ENCODE peak calls at places on chromosomes 16 and 17, in five cellular contexts. L is Right ventricle myocardium superior; Y is stimulated activated naive CD8-positive, alpha-beta T cell treated with anti-CD3 and anti-CD28 coated beads, Interleukin-15, amount 100 ng/mL, for 72 hours; N is upper lobe of left lung; X is left cardiac atrium. B is an unnamed sample.

GRCh38 chr16:83100679-83101078 is 473.9 kb downstream of the CDH13 start:
- ATAC-seq in L (no peak), Y (peak; percentile 95), N (no peak), X (no peak), B (no peak)

GRCh38 chr17:83187782-83188311 is 108.4 kb downstream of the METRNL start:
- ATAC-seq in L (no peak), Y (peak; percentile 60), N (no peak), X (no peak), B (no peak)

GRCh38 chr17:21419299-21420239 is 43.4 kb downstream of the KCNJ12 start:
- ATAC-seq in L (no peak), Y (peak; percentile 82), N (no peak), X (peak; percentile 3), B (no peak)

GRCh38 chr16:79018952-79019506 is 581.5 kb downstream of the MAF start:
- ATAC-seq in L (no peak), Y (no peak), N (no peak), X (no peak), B (no peak)

GRCh38 chr17:2192367-2193028 is 111.1 kb downstream of the SMG6 start:
- ATAC-seq in L (peak; percentile 16), Y (peak; percentile 96), N (peak; percentile 59), X (peak; percentile 72), B (peak; percentile 45)

GRCh38 chr16:25031132-25031440 is 15.9 kb upstream of the ARHGAP17 start:
- ATAC-seq in L (no peak), Y (no peak), N (no peak), X (no peak), B (no peak)

GRCh38 chr16:12815361-12815760 is 11.7 kb upstream of the CPPED1 start:
- ATAC-seq in L (peak; percentile 56), Y (no peak), N (no peak), X (no peak), B (no peak)

GRCh38 chr17:50681260-50682200 is 26.2 kb downstream of the ANKRD40 start:
- ATAC-seq in L (peak; percentile 80), Y (no peak), N (peak; percentile 72), X (peak; percentile 75), B (peak; percentile 58)

GRCh38 chr16:30874244-30874820 is 19.5 kb downstream of the BCL7C start:
- ATAC-seq in L (no peak), Y (no peak), N (no peak), X (no peak), B (no peak)

GRCh38 chr16:15829460-15829859 is 27.4 kb downstream of the MYH11 start:
- ATAC-seq in L (peak; percentile 75), Y (no peak), N (peak; percentile 77), X (peak; percentile 85), B (peak; percentile 90)

GRCh38 chr17:46971647-46972300 is 7.3 kb downstream of the RPRML start:
- ATAC-seq in L (no peak), Y (no peak), N (no peak), X (no peak), B (no peak)

GRCh38 chr16:117381-118365 is 20.8 kb downstream of the NPRL3 start:
- ATAC-seq in L (peak; percentile 70), Y (peak; percentile 86), N (peak; percentile 56), X (peak; percentile 55), B (peak; percentile 48)

GRCh38 chr16:63129411-63130125 is 1093.3 kb upstream of the CDH8 start:
- ATAC-seq in L (no peak), Y (no peak), N (no peak), X (no peak), B (no peak)

GRCh38 chr16:89567656-89568594 is 7.4 kb downstream of the RPL13 start:
- ATAC-seq in L (no peak), Y (no peak), N (no peak), X (no peak), B (no peak)

GRCh38 chr17:74466785-74467158 is 338 bp downstream of the CD300A start:
- ATAC-seq in L (no peak), Y (peak; percentile 25), N (peak; percentile 2), X (peak; percentile 18), B (no peak)

GRCh38 chr17:1206016-1206787 is 26.4 kb upstream of the ABR start:
- ATAC-seq in L (no peak), Y (no peak), N (peak; percentile 47), X (no peak), B (no peak)

GRCh38 chr17:2030779-2031163 is 818 bp downstream of the DPH1 start:
- ATAC-seq in L (no peak), Y (peak; percentile 25), N (no peak), X (no peak), B (no peak)

GRCh38 chr16:20308801-20309590 is 18.3 kb downstream of the GP2 start:
- ATAC-seq in L (no peak), Y (no peak), N (no peak), X (no peak), B (no peak)

GRCh38 chr17:76961869-76962268 is 93.7 kb downstream of the MGAT5B start:
- ATAC-seq in L (no peak), Y (no peak), N (no peak), X (no peak), B (no peak)

GRCh38 chr16:70610273-70611223 is 35.8 kb upstream of the IL34 start:
- ATAC-seq in L (peak; percentile 79), Y (no peak), N (no peak), X (peak; percentile 49), B (peak; percentile 19)

GRCh38 chr17:49053171-49053829 is 56.1 kb downstream of the IGF2BP1 start:
- ATAC-seq in L (no peak), Y (no peak), N (no peak), X (no peak), B (no peak)